ENCODE peak calls at places on chromosomes 12 and 14, in seven cellular contexts. Q is GM12892; O is NT2/D1; B is GM23248; J is NCI-H1105; L is central memory CD4-positive, alpha-beta T cell; M is germinal center. S is an unnamed sample.

GRCh38 chr14:66624319-66624937 is 116.5 kb downstream of the GPHN start:
- DNase-seq in O (peak), J (peak), L (no peak), Q (peak), B (peak), M (peak), S (peak)

GRCh38 chr14:60775296-60775695 is 40.7 kb downstream of the MNAT1 start:
- DNase-seq in M (no peak), Q (no peak), O (no peak), J (no peak), L (no peak), B (peak), S (peak)

GRCh38 chr12:6605425-6606330 is 1.5 kb downstream of the CHD4 start:
- DNase-seq in M (peak), B (peak), Q (no peak), L (peak), J (no peak), O (no peak), S (no peak)

GRCh38 chr12:49907352-49907751 is 3.7 kb upstream of the FAIM2 start:
- DNase-seq in Q (no peak), B (no peak), O (no peak), J (no peak), M (no peak), L (no peak), S (no peak)

GRCh38 chr12:51860986-51861385 is 12.5 kb upstream of the FIGNL2 start:
- DNase-seq in B (no peak), J (no peak), L (no peak), Q (no peak), M (no peak), O (no peak), S (no peak)

GRCh38 chr14:63960926-63961567 is 108.2 kb downstream of the SYNE2 start:
- DNase-seq in L (no peak), O (no peak), M (no peak), Q (no peak), B (peak), J (no peak), S (no peak)

GRCh38 chr12:45208604-45209487 is 7.0 kb upstream of the ANO6 start:
- DNase-seq in B (peak), Q (no peak), M (no peak), J (no peak), O (no peak), L (no peak), S (peak)

GRCh38 chr12:120247621-120248030 is 17.9 kb downstream of the PXN start:
- DNase-seq in Q (no peak), B (peak), L (no peak), J (no peak), M (no peak), O (no peak), S (peak)

GRCh38 chr12:104006929-104007328 is 41.3 kb downstream of the TDG start:
- DNase-seq in Q (no peak), O (no peak), B (peak), L (no peak), M (no peak), J (no peak), S (peak)

GRCh38 chr12:53252349-53252916 is 15.7 kb upstream of the ESPL1 start:
- DNase-seq in L (no peak), O (no peak), B (peak), Q (no peak), J (no peak), M (no peak), S (no peak)

GRCh38 chr14:79587194-79587593 is 624.1 kb downstream of the DIO2 start:
- DNase-seq in J (peak), Q (no peak), B (no peak), O (no peak), M (no peak), L (no peak), S (no peak)

GRCh38 chr12:82225871-82226270 is 132.3 kb downstream of the CCDC59 start:
- DNase-seq in O (no peak), J (no peak), M (no peak), Q (no peak), L (no peak), B (peak), S (no peak)

GRCh38 chr12:59085680-59086079 is 165.4 kb upstream of the LRIG3 start:
- DNase-seq in J (no peak), Q (no peak), O (no peak), M (no peak), L (no peak), B (peak), S (peak)

GRCh38 chr14:94388027-94388895 is at the start of gene SERPINA1:
- DNase-seq in Q (no peak), O (no peak), M (no peak), J (no peak), B (peak), L (no peak), S (no peak)

S was measured in foreskin fibroblast.